ENCODE peak calls at places on chromosome 18, in eight cellular contexts. U, W, S, B, K, Y, P and N are unnamed samples. For H3K27me3 and H3K36me3, the result is how much of the 10 kb centered on the place peaks cover.

GRCh38 chr18:24985616-24986015 is 366.4 kb downstream of the ZNF521 start:
- DNase-seq in S (no peak), P (no peak), W (no peak), B (no peak), Y (no peak), U (no peak), K (no peak), N (no peak)

GRCh38 chr18:57780318-57781127 is 22.6 kb downstream of the ATP8B1 start:
- DNase-seq in B (no peak), S (no peak), K (no peak), W (no peak), P (peak), U (no peak), Y (peak), N (no peak)

GRCh38 chr18:78006805-78007204 is 757.2 kb downstream of the GALR1 start:
- DNase-seq in B (peak), K (no peak), S (peak), P (no peak), U (peak), W (no peak), Y (no peak), N (no peak)

GRCh38 chr18:3148930-3149535 is 70.7 kb downstream of the MYOM1 start:
- DNase-seq in W (no peak), U (no peak), K (no peak), B (no peak), Y (no peak), S (no peak), P (no peak), N (no peak)

GRCh38 chr18:21803495-21803894 is 62.9 kb downstream of the MIB1 start:
- DNase-seq in S (no peak), P (no peak), Y (peak), B (no peak), W (no peak), U (no peak), K (no peak), N (no peak)

GRCh38 chr18:61544178-61544577 is 210.9 kb downstream of the CDH20 start:
- DNase-seq in W (no peak), B (peak), K (no peak), U (no peak), Y (no peak), P (no peak), S (no peak), N (no peak)

GRCh38 chr18:62898359-62898758 is 183.0 kb downstream of the PHLPP1 start:
- DNase-seq in B (no peak), Y (no peak), W (no peak), P (no peak), S (no peak), K (no peak), U (no peak), N (no peak)

GRCh38 chr18:68660355-68661183 is 54.3 kb downstream of the TMX3 start:
- DNase-seq in U (no peak), Y (peak), K (peak), P (no peak), W (no peak), B (peak), S (peak), N (no peak)

GRCh38 chr18:68177807-68178702 is 536.9 kb downstream of the TMX3 start:
- DNase-seq in W (no peak), P (no peak), K (no peak), U (no peak), Y (peak), S (no peak), B (no peak), N (no peak)

GRCh38 chr18:37375181-37375580 is 190.4 kb downstream of the CELF4 start:
- DNase-seq in P (no peak), K (no peak), W (no peak), S (no peak), Y (no peak), B (no peak), U (no peak), N (no peak)
- H3K27me3 ChIP-seq in P (under half), K (under half), W (under half), S (half or more), Y (under half), B (under half), U (under half), N (under half)

DNA sequence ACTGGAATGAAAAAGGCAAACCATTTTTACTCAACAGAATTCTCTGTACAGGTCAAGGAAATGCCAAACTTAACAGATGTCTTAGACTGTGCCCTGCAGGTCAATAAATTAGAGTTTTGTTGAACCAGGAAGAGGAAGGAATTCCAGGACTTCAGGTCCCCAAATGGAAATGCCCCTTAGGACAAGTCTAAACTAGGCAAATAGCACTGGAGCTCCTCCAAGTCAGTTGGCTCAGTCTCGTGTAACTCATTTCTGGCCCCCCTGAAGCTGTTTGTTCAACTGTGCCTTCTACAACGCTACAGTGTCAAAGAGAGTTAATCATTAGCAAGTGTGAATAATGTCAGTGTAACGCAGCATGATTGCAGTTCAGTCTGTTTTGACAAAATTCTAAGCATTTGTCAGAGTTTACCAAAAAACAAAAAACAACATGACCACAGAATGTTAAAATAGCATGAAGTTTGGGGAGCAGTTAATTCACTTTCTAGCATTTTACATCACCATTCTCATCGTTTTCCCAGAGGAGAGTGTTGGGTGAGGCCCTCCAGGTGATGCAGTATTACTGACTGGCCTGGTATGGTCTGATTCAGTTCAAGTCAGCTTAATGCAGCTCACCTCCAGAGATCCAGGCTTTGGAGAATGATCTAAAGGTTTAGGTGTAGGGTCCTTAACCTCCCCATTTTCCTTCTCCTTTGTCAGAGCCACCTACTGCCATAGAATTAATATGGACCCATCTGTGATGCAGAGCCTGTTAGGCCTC is 108.1 kb downstream of the AQP4 start:
- DNase-seq in S (no peak), U (no peak), B (no peak), Y (no peak), P (no peak), W (no peak), K (no peak), N (no peak)
- H3K36me3 ChIP-seq in S (under half), U (under half), B (under half), Y (under half), P (under half), W (under half), K (under half), N (under half)

DNA sequence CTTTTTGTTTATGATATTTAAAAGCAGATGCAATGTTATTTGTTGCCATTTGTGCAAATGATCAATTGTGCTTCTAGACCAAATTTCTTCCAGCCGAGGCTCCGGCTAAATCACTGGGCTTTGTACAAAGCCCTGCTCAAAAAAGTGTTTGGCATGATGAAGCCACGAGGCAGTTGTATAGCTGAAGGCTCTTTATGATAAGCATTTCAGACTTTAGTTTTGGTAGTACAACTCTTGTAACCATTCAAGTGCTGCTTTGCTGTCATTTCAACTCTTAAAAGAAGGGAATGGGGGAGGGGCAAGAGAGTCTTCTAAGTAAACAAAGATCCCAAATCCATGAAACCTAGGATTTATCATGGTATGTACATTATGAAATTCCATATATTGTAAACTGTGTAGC is 3.3 kb upstream of the ZNF532 start:
- DNase-seq in P (no peak), S (no peak), U (no peak), K (no peak), W (no peak), B (peak), Y (no peak), N (no peak)
- H3K4me3 ChIP-seq in P (no peak), S (no peak), U (no peak), K (no peak), W (no peak), B (peak), Y (no peak), N (no peak)

GRCh38 chr18:26640541-26640940 is 92.2 kb upstream of the KCTD1 start:
- DNase-seq in W (no peak), U (no peak), P (no peak), K (no peak), S (no peak), B (no peak), Y (no peak), N (no peak)

GRCh38 chr18:26635466-26635865 is 87.1 kb upstream of the KCTD1 start:
- DNase-seq in W (no peak), S (no peak), P (no peak), Y (no peak), K (no peak), U (no peak), B (no peak), N (no peak)

GRCh38 chr18:26639149-26639548 is 90.8 kb upstream of the KCTD1 start:
- DNase-seq in S (no peak), K (no peak), P (no peak), U (no peak), W (no peak), Y (no peak), B (no peak), N (no peak)

GRCh38 chr18:26637324-26637723 is 89.0 kb upstream of the KCTD1 start:
- DNase-seq in B (peak), W (no peak), K (no peak), Y (peak), P (no peak), S (no peak), U (no peak), N (no peak)

GRCh38 chr18:26637983-26638382 is 89.6 kb upstream of the KCTD1 start:
- DNase-seq in S (no peak), K (no peak), Y (no peak), W (no peak), P (no peak), U (no peak), B (no peak), N (no peak)
- H3K27me3 ChIP-seq in S (under half), K (under half), Y (under half), W (under half), P (under half), U (under half), B (under half), N (under half)